ENCODE peak calls at places on chromosome 7, in five cellular contexts. R is omental fat pad; O is iris pigment epithelial cell; Y is stimulated activated CD4-positive, alpha-beta T cell treated with anti-CD3 and anti-CD28 coated beads, Interleukin-4, amount 100 ng/mL, for 48 hours; M is activated T-cell treated with anti-CD3 and anti-CD28 coated beads, Interleukin-2, amount 50 U/mL, for 24 hours. U is an unnamed sample.

GRCh38 chr7:111424768-111425167 is 137.5 kb downstream of the IMMP2L start:
- DNase-seq in M (no peak), O (peak; percentile 58), R (no peak), Y (no peak), U (no peak)

GRCh38 chr7:75532639-75533038 is 40.5 kb downstream of the SPDYE5 start:
- DNase-seq in R (no peak), O (no peak), M (no peak), Y (no peak), U (peak; percentile 7)

GRCh38 chr7:26090927-26091519 is 61.0 kb upstream of the NFE2L3 start:
- DNase-seq in Y (no peak), M (no peak), O (peak; percentile 71), R (no peak), U (no peak)

GRCh38 chr7:132614428-132615076 is 38.3 kb upstream of the PLXNA4 start:
- DNase-seq in R (no peak), Y (no peak), M (no peak), O (no peak), U (peak; percentile 16)

GRCh38 chr7:157521752-157522151 is 184.9 kb downstream of the DNAJB6 start:
- DNase-seq in R (no peak), O (no peak), Y (no peak), M (peak; percentile 2), U (no peak)

GRCh38 chr7:80675090-80675489 is 36.6 kb downstream of the CD36 start:
- DNase-seq in M (no peak), O (no peak), R (no peak), Y (no peak), U (no peak)

GRCh38 chr7:112723416-112723815 is 66.8 kb downstream of the TMEM168 start:
- DNase-seq in M (no peak), R (no peak), O (peak; percentile 84), Y (no peak), U (no peak)

GRCh38 chr7:85177316-85177715 is 9.5 kb downstream of the SEMA3D start:
- DNase-seq in O (no peak), Y (no peak), R (no peak), M (no peak), U (no peak)

GRCh38 chr7:26451997-26452396 is 160.3 kb downstream of the SNX10 start:
- DNase-seq in M (no peak), O (no peak), R (no peak), Y (no peak), U (no peak)

GRCh38 chr7:128115326-128115820 is 84.1 kb upstream of the LRRC4 start:
- DNase-seq in M (no peak), R (no peak), O (no peak), Y (no peak), U (no peak)

GRCh38 chr7:46478046-46478445 is 557.0 kb upstream of the IGFBP3 start:
- DNase-seq in R (no peak), O (peak; percentile 74), Y (no peak), M (no peak), U (no peak)

GRCh38 chr7:77242535-77242934 is 42.9 kb upstream of the FGL2 start:
- DNase-seq in M (no peak), Y (no peak), R (no peak), O (no peak), U (no peak)

GRCh38 chr7:101362334-101363195 is at the start of gene COL26A1:
- DNase-seq in R (no peak), Y (no peak), O (no peak), M (peak; percentile 57), U (peak; percentile 54)

GRCh38 chr7:158407581-158408331 is 179.9 kb downstream of the PTPRN2 start:
- DNase-seq in O (peak; percentile 36), R (no peak), M (no peak), Y (no peak), U (no peak)

GRCh38 chr7:20307119-20307518 is 23.6 kb upstream of the ITGB8 start:
- DNase-seq in O (peak; percentile 47), R (no peak), M (no peak), Y (no peak), U (no peak)

GRCh38 chr7:36303202-36304098 is 86.2 kb upstream of the ANLN start:
- DNase-seq in O (peak; percentile 86), M (no peak), Y (no peak), R (peak; percentile 48), U (peak; percentile 97)

GRCh38 chr7:127949670-127950069 is 81.6 kb downstream of the LRRC4 start:
- DNase-seq in R (no peak), M (no peak), Y (no peak), O (no peak), U (no peak)

GRCh38 chr7:48035967-48036478 is 680 bp downstream of the C7orf57 start:
- DNase-seq in M (no peak), O (peak; percentile 36), Y (no peak), R (no peak), U (peak; percentile 23)

GRCh38 chr7:45181286-45181960 is 23.8 kb downstream of the RAMP3 start:
- DNase-seq in R (no peak), M (peak; percentile 23), Y (no peak), O (no peak), U (no peak)

GRCh38 chr7:6286486-6286885 is 14.1 kb upstream of the CYTH3 start:
- DNase-seq in M (no peak), Y (no peak), R (no peak), O (no peak), U (no peak)

GRCh38 chr7:141695803-141696289 is 6.1 kb downstream of the DENND11 start:
- DNase-seq in M (no peak), R (no peak), O (no peak), Y (no peak), U (no peak)

GRCh38 chr7:126486806-126487205 is 765.9 kb downstream of the GRM8 start:
- DNase-seq in R (no peak), O (no peak), M (no peak), Y (no peak), U (no peak)

GRCh38 chr7:952548-953441 is 1.7 kb downstream of the ADAP1 start:
- DNase-seq in O (no peak), M (no peak), Y (no peak), R (no peak), U (no peak)

GRCh38 chr7:128137096-128137655 is 103.9 kb upstream of the LEP start:
- DNase-seq in O (peak; percentile 22), M (no peak), Y (no peak), R (no peak), U (no peak)

GRCh38 chr7:127250312-127251047 is 2.3 kb downstream of the GRM8 start:
- DNase-seq in M (no peak), R (no peak), Y (no peak), O (no peak), U (no peak)

GRCh38 chr7:36549003-36549402 is 159.3 kb downstream of the ANLN start:
- DNase-seq in M (no peak), Y (no peak), R (no peak), O (no peak), U (no peak)

GRCh38 chr7:27235387-27236052 is 7.1 kb upstream of the EVX1 start:
- DNase-seq in O (no peak), Y (no peak), M (peak; percentile 41), R (no peak), U (peak; percentile 64)

GRCh38 chr7:47503283-47503682 is 78.6 kb downstream of the TNS3 start:
- DNase-seq in Y (no peak), R (no peak), O (peak; percentile 51), M (no peak), U (no peak)

U was measured in adrenal gland.